ENCODE peak calls at places on chromosomes 3 and 15, in four cellular contexts. W, X, E and Z are unnamed samples.

GRCh38 chr3:119643528-119643927 is 16.9 kb downstream of the POPDC2 start:
- DNase-seq in W (no peak), X (no peak), E (no peak), Z (no peak)

GRCh38 chr3:180492047-180492446 is 109.9 kb upstream of the TTC14 start:
- DNase-seq in W (no peak), X (no peak), E (no peak), Z (no peak)

GRCh38 chr15:33016405-33017024 is 178.0 kb downstream of the FMN1 start:
- DNase-seq in W (no peak), X (no peak), E (no peak), Z (no peak)

GRCh38 chr3:44568561-44568960 is 13.6 kb downstream of the ZKSCAN7 start:
- DNase-seq in W (no peak), X (no peak), E (no peak), Z (no peak)

GRCh38 chr15:39684215-39684614 is 98.4 kb downstream of the FSIP1 start:
- DNase-seq in W (no peak), X (no peak), E (no peak), Z (no peak)

GRCh38 chr3:158160958-158161357 is 51.1 kb downstream of the RSRC1 start:
- DNase-seq in W (no peak), X (no peak), E (no peak), Z (no peak)

GRCh38 chr3:104411760-104412159 is 954.9 kb upstream of the ALCAM start:
- DNase-seq in W (no peak), X (no peak), E (no peak), Z (no peak)

GRCh38 chr3:58766587-58767282 is 100.2 kb upstream of the FAM3D start:
- DNase-seq in W (no peak), X (no peak), E (no peak), Z (no peak)

GRCh38 chr3:177977381-177978158 is 558.7 kb upstream of the KCNMB2 start:
- DNase-seq in W (no peak), X (no peak), E (no peak), Z (no peak)

GRCh38 chr3:162142511-162142910 is 645.9 kb downstream of the OTOL1 start:
- DNase-seq in W (no peak), X (no peak), E (no peak), Z (no peak)

GRCh38 chr15:75732206-75732808 is 19.7 kb upstream of the CSPG4 start:
- DNase-seq in W (no peak), X (no peak), E (no peak), Z (no peak)

GRCh38 chr3:43341788-43342187 is 55.4 kb downstream of the SNRK start:
- DNase-seq in W (no peak), X (no peak), E (no peak), Z (no peak)

GRCh38 chr3:46709721-46710120 is 7.9 kb downstream of the PRSS50 start:
- DNase-seq in W (no peak), X (no peak), E (no peak), Z (peak; percentile 7)

GRCh38 chr15:88748081-88748480 is 55.2 kb upstream of the ACAN start:
- DNase-seq in W (no peak), X (no peak), E (no peak), Z (no peak)

GRCh38 chr3:161576733-161577510 is 80.3 kb downstream of the OTOL1 start:
- DNase-seq in W (no peak), X (no peak), E (no peak), Z (no peak)

GRCh38 chr3:58350627-58351013 is 17.9 kb downstream of the PXK start:
- DNase-seq in W (no peak), X (no peak), E (no peak), Z (no peak)

GRCh38 chr15:83810110-83810509 is 156.2 kb downstream of the ADAMTSL3 start:
- DNase-seq in W (no peak), X (no peak), E (no peak), Z (no peak)

GRCh38 chr15:49370782-49371181 is 52.3 kb upstream of the FGF7 start:
- DNase-seq in W (no peak), X (no peak), E (no peak), Z (no peak)

GRCh38 chr15:48940508-48940907 is 23.2 kb downstream of the SHC4 start:
- DNase-seq in W (no peak), X (no peak), E (no peak), Z (no peak)

GRCh38 chr15:36356978-36357582 is 222.3 kb upstream of the CDIN1 start:
- DNase-seq in W (no peak), X (no peak), E (no peak), Z (no peak)

GRCh38 chr3:46668591-46668990 is 24.9 kb downstream of the ALS2CL start:
- DNase-seq in W (peak; percentile 5), X (peak; percentile 21), E (peak; percentile 6), Z (peak; percentile 4)

GRCh38 chr3:31772781-31773180 is 208.3 kb downstream of the OSBPL10 start:
- DNase-seq in W (no peak), X (no peak), E (no peak), Z (no peak)

GRCh38 chr3:134694946-134695543 is 44.2 kb upstream of the KY start:
- DNase-seq in W (no peak), X (no peak), E (no peak), Z (no peak)

GRCh38 chr15:79315623-79316328 is 4.9 kb downstream of the TMED3 start:
- DNase-seq in W (no peak), X (peak; percentile 62), E (no peak), Z (no peak)

GRCh38 chr3:46866720-46867549 is 3.7 kb upstream of the MYL3 start:
- DNase-seq in W (peak; percentile 84), X (peak; percentile 87), E (peak; percentile 80), Z (peak; percentile 82)

GRCh38 chr15:40256642-40257235 is 17.9 kb downstream of the PAK6 start:
- DNase-seq in W (no peak), X (no peak), E (no peak), Z (peak; percentile 85)

GRCh38 chr15:47301481-47301880 is 415.8 kb upstream of the SEMA6D start:
- DNase-seq in W (peak; percentile 11), X (no peak), E (no peak), Z (no peak)

GRCh38 chr3:66121288-66121687 is 82.6 kb upstream of the MAGI1 start:
- DNase-seq in W (no peak), X (no peak), E (no peak), Z (no peak)

GRCh38 chr3:36461588-36461987 is 81.3 kb downstream of the STAC start:
- DNase-seq in W (no peak), X (no peak), E (no peak), Z (no peak)

GRCh38 chr3:164406281-164406680 is 672.0 kb downstream of the SI start:
- DNase-seq in W (no peak), X (no peak), E (no peak), Z (no peak)

GRCh38 chr3:30282052-30282708 is 324.2 kb upstream of the TGFBR2 start:
- DNase-seq in W (no peak), X (no peak), E (no peak), Z (no peak)

DNA sequence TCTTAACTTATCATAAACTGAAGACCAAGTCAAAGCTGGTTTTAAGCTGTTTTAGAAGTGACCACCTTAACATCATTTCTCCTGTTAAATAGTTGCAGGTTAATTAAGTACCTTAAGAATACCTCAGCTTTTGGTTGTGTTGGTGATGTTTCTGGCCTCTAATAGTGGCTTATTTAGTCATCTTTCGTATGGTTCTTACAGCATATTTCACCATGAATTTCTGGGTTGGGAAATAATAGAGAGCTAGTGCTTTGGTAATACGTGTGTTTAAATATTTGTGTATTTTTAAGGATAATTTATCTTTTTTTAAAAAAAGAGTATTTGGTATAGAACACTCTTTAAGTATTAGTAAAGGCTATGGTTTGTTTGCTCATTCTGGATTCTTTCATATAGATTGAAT is 1.6 kb downstream of the RAB8B start:
- DNase-seq in W (no peak), X (no peak), E (no peak), Z (no peak)
- H3K4me1 ChIP-seq in W (peaks cover 51% of the 10 kb centered on the region), X (peaks cover 64% of the 10 kb centered on the region), E (peaks cover 42% of the 10 kb centered on the region), Z (peaks cover 60% of the 10 kb centered on the region)

DNA sequence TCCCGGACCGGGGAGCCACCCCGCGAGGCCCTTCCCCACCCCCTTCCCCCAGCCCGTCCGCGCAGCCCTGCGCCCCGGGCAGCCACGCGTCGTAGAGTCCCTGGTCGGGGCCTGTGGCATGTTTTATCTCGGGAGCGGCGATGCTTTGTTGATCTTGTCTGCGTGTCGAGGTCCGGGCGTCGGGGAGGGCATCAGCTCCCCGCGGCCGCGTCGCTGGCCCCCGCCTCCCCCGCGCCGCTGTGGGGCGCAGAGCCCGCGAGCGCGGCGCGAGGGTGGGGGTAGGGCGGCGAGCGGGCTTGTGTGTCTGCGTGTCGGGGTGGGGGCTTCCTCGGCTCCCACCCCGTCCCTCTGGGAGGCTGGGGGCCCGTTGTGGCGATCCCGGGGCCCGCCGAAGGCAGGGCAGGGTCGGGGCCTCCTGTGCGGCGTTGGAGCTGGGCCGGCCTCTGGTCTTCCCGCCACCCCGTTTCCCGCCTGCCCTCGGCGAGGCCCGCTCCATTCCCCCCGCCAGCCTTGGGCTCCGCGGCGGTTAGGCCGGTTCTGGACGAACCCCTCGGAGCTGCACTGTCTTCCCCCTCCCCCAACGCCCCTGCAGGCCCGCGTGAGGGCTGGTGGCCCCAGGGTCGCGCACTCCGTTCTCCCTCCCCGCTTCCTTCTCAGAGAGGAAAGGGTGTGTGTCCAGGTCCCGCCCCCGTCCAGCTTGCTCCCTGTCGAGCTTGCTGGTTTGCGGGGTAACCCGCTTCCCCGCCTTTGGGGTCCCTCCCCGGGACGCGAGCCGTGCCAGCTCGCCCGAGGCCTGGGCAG is 695 bp downstream of the GMPS start:
- DNase-seq in W (peak; percentile 64), X (peak; percentile 58), E (peak; percentile 60), Z (peak; percentile 65)
- TF ChIP-seq POLR2A in W (no peak), X (no peak), E (no peak), Z (no peak)

GRCh38 chr15:45184562-45185041 is 3.2 kb downstream of the SHF start:
- DNase-seq in W (no peak), X (no peak), E (no peak), Z (no peak)

GRCh38 chr15:45183001-45183400 is 4.8 kb downstream of the SHF start:
- DNase-seq in W (no peak), X (no peak), E (no peak), Z (no peak)

GRCh38 chr15:45181491-45182285 is 6.1 kb downstream of the SHF start:
- DNase-seq in W (no peak), X (no peak), E (no peak), Z (no peak)

GRCh38 chr15:45185069-45185779 is 2.5 kb downstream of the SHF start:
- DNase-seq in W (no peak), X (no peak), E (no peak), Z (no peak)

DNA sequence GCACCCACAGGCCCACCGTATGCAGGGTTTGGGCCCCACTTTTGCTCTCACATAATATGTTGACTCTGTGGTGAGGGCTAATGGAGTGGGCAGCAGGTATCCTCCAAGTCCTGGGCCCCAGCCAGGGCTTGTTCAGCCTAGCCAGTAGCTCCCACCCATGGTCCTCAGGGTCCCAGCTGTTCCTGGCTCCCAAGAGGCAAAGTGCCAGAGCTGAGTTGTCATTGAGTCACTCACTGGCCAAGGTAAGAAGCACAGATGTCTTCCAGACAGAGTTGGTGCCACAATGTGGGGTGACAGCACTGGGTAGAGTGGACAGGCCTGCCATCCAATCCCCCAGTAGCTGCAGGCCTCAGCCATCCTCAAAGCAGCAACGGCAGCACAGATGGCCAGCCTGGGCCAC is 4.3 kb downstream of the SHF start:
- DNase-seq in W (no peak), X (no peak), E (no peak), Z (no peak)
- H3K4me3 ChIP-seq in W (no peak overlapping the region), X (no peak overlapping the region), E (no peak overlapping the region), Z (no peak overlapping the region)

GRCh38 chr3:78154521-78155186 is 1114.8 kb downstream of the ROBO2 start:
- DNase-seq in W (no peak), X (no peak), E (no peak), Z (no peak)
- H3K4me1 ChIP-seq in W (no peaks in the 10 kb centered on the region), X (no peaks in the 10 kb centered on the region), E (no peaks in the 10 kb centered on the region), Z (no peaks in the 10 kb centered on the region)